ENCODE peak calls at places on chromosomes 6 and 20, in five cellular contexts. R is heart right ventricle, B is astrocyte, Y is lung, J is endodermal cell. O is an unnamed sample.
A peak's percentile ranks its signal among the peaks of the same experiment; 100 is the strongest.

GRCh38 chr6:5121479-5121878 is 36.3 kb downstream of the PPP1R3G start:
- DNase-seq in R (peak; percentile 69), B (no peak), Y (no peak), J (no peak), O (no peak)

GRCh38 chr6:118501816-118502568 is 46.1 kb upstream of the PLN start:
- DNase-seq in R (no peak), B (no peak), Y (no peak), J (no peak), O (no peak)

GRCh38 chr20:32585519-32586127 is 490 bp upstream of the NOL4L start:
- DNase-seq in R (no peak), B (no peak), Y (no peak), J (peak; percentile 74), O (no peak)

GRCh38 chr6:36566418-36566905 is 19.2 kb upstream of the STK38 start:
- DNase-seq in R (no peak), B (no peak), Y (no peak), J (no peak), O (no peak)

GRCh38 chr6:70310063-70310694 is 7.3 kb upstream of the COL9A1 start:
- DNase-seq in R (no peak), B (peak; percentile 16), Y (no peak), J (no peak), O (peak; percentile 5)

GRCh38 chr20:7744411-7744810 is 195.8 kb downstream of the HAO1 start:
- DNase-seq in R (no peak), B (peak; percentile 86), Y (no peak), J (no peak), O (no peak)

GRCh38 chr6:163620670-163621330 is 206.3 kb downstream of the QKI start:
- DNase-seq in R (no peak), B (peak; percentile 34), Y (no peak), J (peak; percentile 18), O (no peak)

GRCh38 chr20:32378461-32378860 is 20.3 kb downstream of the ASXL1 start:
- DNase-seq in R (no peak), B (no peak), Y (no peak), J (no peak), O (no peak)

GRCh38 chr6:14742680-14743079 is 503.2 kb upstream of the JARID2 start:
- DNase-seq in R (no peak), B (no peak), Y (no peak), J (no peak), O (no peak)

GRCh38 chr6:36244641-36245280 is 25.1 kb upstream of the PNPLA1 start:
- DNase-seq in R (no peak), B (no peak), Y (no peak), J (peak; percentile 87), O (no peak)

GRCh38 chr6:108735991-108736345 is 112.3 kb upstream of the ARMC2 start:
- DNase-seq in R (no peak), B (no peak), Y (no peak), J (peak; percentile 74), O (no peak)
- H3K4me3 ChIP-seq in R (no peak overlapping the region), B (no peak overlapping the region), Y (no peak overlapping the region), J (no peak overlapping the region), O (no peak overlapping the region)

GRCh38 chr6:106098383-106099234 is 12.5 kb downstream of the PRDM1 start:
- DNase-seq in R (peak; percentile 50), B (peak; percentile 72), Y (peak; percentile 52), J (no peak), O (no peak)
- H3K4me3 ChIP-seq in R (peak overlapping the region; percentile 31), B (peak overlapping the region; percentile 51), Y (peak overlapping the region; percentile 36), J (no peak overlapping the region), O (no peak overlapping the region)

GRCh38 chr6:165443462-165443861 is 134.1 kb upstream of the C6orf118 start:
- DNase-seq in R (no peak), B (no peak), Y (no peak), J (no peak), O (no peak)
- H3K4me3 ChIP-seq in R (no peak overlapping the region), B (no peak overlapping the region), Y (no peak overlapping the region), J (peak overlapping the region; percentile 63), O (no peak overlapping the region)

GRCh38 chr20:63455568-63455859 is 16.9 kb downstream of the KCNQ2 start:
- DNase-seq in R (no peak), B (no peak), Y (no peak), J (no peak), O (no peak)

GRCh38 chr20:63454729-63455567 is 17.5 kb downstream of the KCNQ2 start:
- DNase-seq in R (no peak), B (no peak), Y (no peak), J (no peak), O (no peak)

GRCh38 chr20:63452341-63453028 is 20.0 kb downstream of the KCNQ2 start:
- DNase-seq in R (no peak), B (no peak), Y (no peak), J (no peak), O (no peak)

GRCh38 chr20:63451821-63452220 is 20.6 kb downstream of the KCNQ2 start:
- DNase-seq in R (no peak), B (no peak), Y (no peak), J (no peak), O (no peak)

DNA sequence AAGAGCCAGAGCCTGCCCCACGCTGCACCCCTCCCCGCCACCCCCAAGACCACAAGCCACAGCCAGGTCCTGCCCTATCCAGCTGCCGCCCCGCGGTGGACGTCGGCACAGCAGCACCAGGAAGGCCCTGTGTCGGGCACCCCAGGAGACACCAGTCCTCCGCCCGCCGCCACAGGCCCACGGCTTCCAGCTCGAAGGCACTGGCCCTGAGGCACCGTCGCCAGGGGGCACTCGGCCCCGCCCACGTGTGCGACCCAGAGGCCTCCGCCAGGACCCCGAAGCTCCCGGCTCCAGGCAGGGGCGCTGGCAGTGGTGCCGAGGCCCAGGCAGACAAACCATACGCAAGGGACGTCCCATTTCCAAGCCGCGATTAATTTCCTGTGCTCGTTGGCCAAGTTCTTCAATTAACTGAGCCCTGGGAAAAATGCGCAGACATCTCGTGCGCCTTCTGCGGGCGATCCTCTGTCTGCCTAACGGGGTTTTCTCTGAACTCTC is 19.4 kb downstream of the KCNQ2 start:
- DNase-seq in R (no peak), B (no peak), Y (no peak), J (peak; percentile 82), O (peak; percentile 88)
- H3K4me3 ChIP-seq in R (no peak overlapping the region), B (no peak overlapping the region), Y (no peak overlapping the region), J (no peak overlapping the region), O (peak overlapping the region; percentile 47)

GRCh38 chr20:30910937-30911725 is 346.3 kb upstream of the DEFB115 start:
- DNase-seq in R (no peak), B (no peak), Y (no peak), J (no peak), O (no peak)

DNA sequence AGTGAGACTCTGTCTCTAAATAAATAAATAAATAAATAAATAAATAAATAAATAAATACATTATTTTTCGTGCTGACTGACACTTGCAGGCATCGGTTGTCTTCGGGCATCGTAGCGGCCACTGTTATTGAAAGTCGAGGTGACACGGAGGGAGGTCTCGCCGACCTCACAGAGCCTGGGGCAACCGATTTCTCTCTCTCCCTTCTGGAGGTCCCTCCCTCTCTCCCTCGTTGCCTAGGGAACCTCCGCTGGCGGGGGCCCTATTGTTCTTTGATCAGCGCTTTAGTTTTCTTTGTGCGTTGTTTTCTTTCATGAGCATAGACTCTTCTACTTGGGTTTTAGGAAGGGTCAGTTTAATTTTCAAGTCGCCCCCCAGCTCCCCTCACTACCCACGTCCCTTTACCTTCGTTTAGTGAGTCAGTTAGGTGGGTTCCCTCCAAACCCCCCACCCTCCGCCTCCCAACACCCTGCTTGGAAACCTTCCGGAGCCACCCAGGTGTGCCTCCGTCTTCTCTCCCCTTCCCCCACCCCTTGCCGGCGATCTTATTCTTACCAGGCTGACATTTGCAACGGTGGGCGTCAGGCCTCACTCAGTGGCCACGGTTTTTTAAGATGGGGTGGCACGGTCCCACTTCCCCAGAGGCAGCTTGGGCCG is 345.3 kb upstream of the DEFB115 start:
- DNase-seq in R (no peak), B (no peak), Y (no peak), J (peak; percentile 85), O (no peak)
- H3K4me3 ChIP-seq in R (no peak overlapping the region), B (no peak overlapping the region), Y (no peak overlapping the region), J (peak overlapping the region; percentile 69), O (no peak overlapping the region)